ENCODE peak calls at places on chromosomes 5 and 9, in ten cellular contexts. X, G, S, K, P, O, M, U, J and F are unnamed samples.

GRCh38 chr5:38455797-38456330 is 100.6 kb downstream of the LIFR start:
- DNase-seq in X (no peak), G (no peak), S (no peak), K (no peak), P (no peak), O (no peak), M (no peak), U (no peak), J (no peak), F (no peak)

GRCh38 chr5:78569441-78569840 is 79.1 kb downstream of the LHFPL2 start:
- DNase-seq in X (peak), G (peak), S (peak), K (peak), P (peak), O (peak), M (no peak), U (no peak), J (no peak), F (no peak)

GRCh38 chr5:53438486-53439472 is 41.6 kb upstream of the FST start:
- DNase-seq in X (no peak), G (no peak), S (peak), K (no peak), P (no peak), O (no peak), M (no peak), U (no peak), J (no peak), F (no peak)

GRCh38 chr5:171336486-171337206 is 27.6 kb downstream of the TLX3 start:
- DNase-seq in X (peak), G (peak), S (peak), K (peak), P (peak), O (peak), M (no peak), U (no peak), J (no peak), F (peak)

GRCh38 chr5:33997331-33997983 is 10.4 kb downstream of the AMACR start:
- DNase-seq in X (peak), G (peak), S (peak), K (peak), P (peak), O (peak), M (no peak), U (peak), J (no peak), F (peak)

GRCh38 chr5:156475831-156476551 is 149.0 kb downstream of the SGCD start:
- DNase-seq in X (peak), G (no peak), S (peak), K (no peak), P (peak), O (peak), M (no peak), U (no peak), J (no peak), F (peak)

GRCh38 chr5:136769900-136770684 is 404.7 kb upstream of the TRPC7 start:
- DNase-seq in X (peak), G (peak), S (peak), K (peak), P (peak), O (peak), M (no peak), U (no peak), J (peak), F (peak)

GRCh38 chr9:17018001-17018491 is 116.8 kb upstream of the CNTLN start:
- DNase-seq in X (no peak), G (no peak), S (peak), K (no peak), P (no peak), O (peak), M (no peak), U (no peak), J (no peak), F (no peak)

GRCh38 chr5:100644206-100644605 is 109.0 kb downstream of the FAM174A start:
- DNase-seq in X (no peak), G (no peak), S (no peak), K (no peak), P (no peak), O (no peak), M (no peak), U (no peak), J (no peak), F (no peak)

GRCh38 chr5:96721351-96721970 is 59.3 kb downstream of the CAST start:
- DNase-seq in X (peak), G (no peak), S (peak), K (no peak), P (no peak), O (no peak), M (no peak), U (no peak), J (no peak), F (no peak)

GRCh38 chr5:1032011-1032410 is 23.4 kb downstream of the NKD2 start:
- DNase-seq in X (peak), G (no peak), S (no peak), K (no peak), P (no peak), O (no peak), M (no peak), U (no peak), J (no peak), F (no peak)

GRCh38 chr5:74608754-74609576 is 31.6 kb downstream of the ENC1 start:
- DNase-seq in X (no peak), G (no peak), S (no peak), K (no peak), P (no peak), O (no peak), M (no peak), U (no peak), J (no peak), F (no peak)

GRCh38 chr5:82422751-82423181 is 144.6 kb upstream of the RPS23 start:
- DNase-seq in X (peak), G (no peak), S (peak), K (no peak), P (no peak), O (no peak), M (no peak), U (no peak), J (no peak), F (no peak)

GRCh38 chr5:124162782-124163532 is 583.5 kb downstream of the ZNF608 start:
- DNase-seq in X (no peak), G (no peak), S (peak), K (peak), P (no peak), O (no peak), M (no peak), U (no peak), J (no peak), F (no peak)